ENCODE peak calls at places on chromosomes 13 and 19, in ten cellular contexts. F, I, Q, J, H, O, S, Y, T and U are unnamed samples.

GRCh38 chr19:55504252-55504603 is 16.0 kb downstream of the SSC5D start:
- DNase-seq in F (no peak), I (no peak), Q (no peak), J (no peak), H (no peak), O (no peak), S (no peak), Y (no peak), T (no peak), U (no peak)

GRCh38 chr13:109415057-109415456 is 371.3 kb downstream of the IRS2 start:
- DNase-seq in F (no peak), I (no peak), Q (no peak), J (no peak), H (no peak), O (no peak), S (no peak), Y (no peak), T (no peak), U (no peak)

GRCh38 chr13:100484708-100485107 is 103.9 kb downstream of the GGACT start:
- DNase-seq in F (no peak), I (no peak), Q (no peak), J (no peak), H (no peak), O (peak), S (no peak), Y (no peak), T (no peak), U (no peak)

GRCh38 chr13:91169641-91170040 is 177.8 kb upstream of the MIR17HG start:
- DNase-seq in F (no peak), I (no peak), Q (no peak), J (no peak), H (no peak), O (no peak), S (no peak), Y (no peak), T (no peak), U (no peak)

GRCh38 chr13:91809161-91809560 is 410.7 kb downstream of the GPC5 start:
- DNase-seq in F (no peak), I (no peak), Q (no peak), J (no peak), H (no peak), O (no peak), S (no peak), Y (no peak), T (no peak), U (no peak)

GRCh38 chr13:66958611-66959010 is 271.5 kb downstream of the PCDH9 start:
- DNase-seq in F (no peak), I (no peak), Q (no peak), J (no peak), H (no peak), O (no peak), S (no peak), Y (no peak), T (no peak), U (no peak)

GRCh38 chr13:97133554-97133953 is 88.6 kb upstream of the MBNL2 start:
- DNase-seq in F (no peak), I (no peak), Q (no peak), J (no peak), H (no peak), O (no peak), S (no peak), Y (no peak), T (no peak), U (no peak)

GRCh38 chr19:46371371-46371901 is 24.5 kb downstream of the PPP5C start:
- DNase-seq in F (peak), I (no peak), Q (no peak), J (no peak), H (peak), O (no peak), S (no peak), Y (peak), T (peak), U (no peak)

GRCh38 chr13:45731455-45731854 is 29.3 kb downstream of the CBY2 start:
- DNase-seq in F (no peak), I (no peak), Q (no peak), J (no peak), H (no peak), O (no peak), S (no peak), Y (no peak), T (no peak), U (no peak)

GRCh38 chr19:46000497-46001246 is 5.4 kb downstream of the CCDC61 start:
- DNase-seq in F (peak), I (no peak), Q (no peak), J (no peak), H (peak), O (no peak), S (peak), Y (peak), T (no peak), U (peak)

GRCh38 chr13:34019870-34020269 is 201.9 kb downstream of the RFC3 start:
- DNase-seq in F (no peak), I (no peak), Q (no peak), J (no peak), H (no peak), O (no peak), S (no peak), Y (no peak), T (no peak), U (no peak)

GRCh38 chr19:46616631-46617322 is 8.1 kb downstream of the PTGIR start:
- DNase-seq in F (peak), I (peak), Q (peak), J (peak), H (peak), O (no peak), S (peak), Y (peak), T (peak), U (peak)

GRCh38 chr13:30892966-30893365 is 13.1 kb upstream of the MEDAG start:
- DNase-seq in F (peak), I (peak), Q (peak), J (no peak), H (peak), O (no peak), S (peak), Y (peak), T (peak), U (no peak)

GRCh38 chr13:51957377-51958216 is 53.7 kb downstream of the ATP7B start:
- DNase-seq in F (no peak), I (no peak), Q (no peak), J (no peak), H (no peak), O (no peak), S (no peak), Y (peak), T (no peak), U (no peak)

GRCh38 chr19:13843104-13843921 is 33.6 kb upstream of the NANOS3 start:
- DNase-seq in F (peak), I (no peak), Q (peak), J (peak), H (peak), O (no peak), S (peak), Y (no peak), T (peak), U (no peak)

GRCh38 chr13:52892925-52893324 is 44.5 kb upstream of the PCDH8 start:
- DNase-seq in F (peak), I (no peak), Q (no peak), J (no peak), H (no peak), O (no peak), S (no peak), Y (no peak), T (no peak), U (no peak)

GRCh38 chr13:43776680-43777079 is 10.1 kb downstream of the ENOX1 start:
- DNase-seq in F (no peak), I (no peak), Q (no peak), J (no peak), H (no peak), O (no peak), S (no peak), Y (no peak), T (peak), U (no peak)

GRCh38 chr19:4455742-4456565 is 1.6 kb downstream of the UBXN6 start:
- DNase-seq in F (peak), I (no peak), Q (peak), J (peak), H (no peak), O (no peak), S (peak), Y (no peak), T (peak), U (no peak)

GRCh38 chr19:18204394-18205179 is 745 bp upstream of the RAB3A start:
- DNase-seq in F (no peak), I (no peak), Q (no peak), J (no peak), H (peak), O (no peak), S (peak), Y (peak), T (no peak), U (no peak)

GRCh38 chr13:89923731-89924130 is 1423.8 kb upstream of the MIR17HG start:
- DNase-seq in F (peak), I (no peak), Q (peak), J (no peak), H (no peak), O (no peak), S (no peak), Y (no peak), T (peak), U (no peak)

GRCh38 chr13:48580886-48581285 is 48.0 kb upstream of the RCBTB2 start:
- DNase-seq in F (peak), I (no peak), Q (no peak), J (no peak), H (no peak), O (no peak), S (no peak), Y (no peak), T (no peak), U (no peak)

GRCh38 chr19:54253331-54254194 is 3.5 kb downstream of the LILRB5 start:
- DNase-seq in F (no peak), I (no peak), Q (no peak), J (peak), H (no peak), O (no peak), S (no peak), Y (no peak), T (no peak), U (no peak)

GRCh38 chr13:55029280-55029679 is 2000.7 kb downstream of the OLFM4 start:
- DNase-seq in F (no peak), I (no peak), Q (no peak), J (no peak), H (no peak), O (no peak), S (no peak), Y (no peak), T (no peak), U (no peak)

GRCh38 chr13:77114271-77114670 is 87.3 kb upstream of the FBXL3 start:
- DNase-seq in F (peak), I (no peak), Q (no peak), J (no peak), H (no peak), O (no peak), S (no peak), Y (no peak), T (no peak), U (no peak)

GRCh38 chr13:34247596-34247995 is 429.6 kb downstream of the RFC3 start:
- DNase-seq in F (no peak), I (no peak), Q (no peak), J (no peak), H (no peak), O (no peak), S (no peak), Y (no peak), T (no peak), U (no peak)

GRCh38 chr13:97834255-97834654 is 119.2 kb upstream of the IPO5 start:
- DNase-seq in F (no peak), I (no peak), Q (no peak), J (no peak), H (no peak), O (no peak), S (no peak), Y (no peak), T (no peak), U (no peak)

GRCh38 chr13:33015791-33016323 is 366 bp upstream of the KL start:
- DNase-seq in F (no peak), I (no peak), Q (no peak), J (peak), H (peak), O (no peak), S (peak), Y (peak), T (no peak), U (peak)

GRCh38 chr13:102690883-102691282 is 4.0 kb downstream of the METTL21C start:
- DNase-seq in F (no peak), I (no peak), Q (no peak), J (no peak), H (no peak), O (no peak), S (no peak), Y (no peak), T (no peak), U (no peak)

GRCh38 chr13:49620170-49620621 is 8.1 kb upstream of the ARL11 start:
- DNase-seq in F (no peak), I (no peak), Q (no peak), J (no peak), H (no peak), O (no peak), S (no peak), Y (no peak), T (no peak), U (peak)

GRCh38 chr13:23381877-23382276 is 51.6 kb downstream of the SACS start:
- DNase-seq in F (no peak), I (no peak), Q (peak), J (no peak), H (no peak), O (no peak), S (no peak), Y (no peak), T (no peak), U (no peak)

GRCh38 chr13:73168226-73168992 is 109.6 kb downstream of the KLF5 start:
- DNase-seq in F (peak), I (no peak), Q (peak), J (no peak), H (no peak), O (no peak), S (no peak), Y (no peak), T (peak), U (no peak)

GRCh38 chr13:32964987-32965386 is 51.2 kb upstream of the KL start:
- DNase-seq in F (no peak), I (no peak), Q (no peak), J (no peak), H (no peak), O (no peak), S (no peak), Y (no peak), T (no peak), U (no peak)

GRCh38 chr19:9782282-9782681 is 13.7 kb upstream of the ZNF846 start:
- DNase-seq in F (no peak), I (no peak), Q (no peak), J (no peak), H (no peak), O (no peak), S (no peak), Y (no peak), T (no peak), U (no peak)

GRCh38 chr13:43805071-43805468 is 18.3 kb upstream of the ENOX1 start:
- DNase-seq in F (peak), I (peak), Q (peak), J (no peak), H (no peak), O (no peak), S (no peak), Y (peak), T (peak), U (no peak)

GRCh38 chr13:45108716-45109706 is 11.3 kb upstream of the GTF2F2 start:
- DNase-seq in F (no peak), I (no peak), Q (peak), J (no peak), H (no peak), O (no peak), S (no peak), Y (peak), T (no peak), U (peak)

GRCh38 chr19:48103922-48104321 is 6.7 kb downstream of the PLA2G4C start:
- DNase-seq in F (no peak), I (no peak), Q (no peak), J (no peak), H (no peak), O (no peak), S (no peak), Y (no peak), T (no peak), U (no peak)

GRCh38 chr13:26051231-26052135 is at the start of gene SHISA2:
- DNase-seq in F (peak), I (no peak), Q (peak), J (peak), H (peak), O (no peak), S (peak), Y (peak), T (peak), U (peak)

GRCh38 chr13:81302125-81302524 is 961.2 kb upstream of the SPRY2 start:
- DNase-seq in F (no peak), I (no peak), Q (no peak), J (no peak), H (no peak), O (no peak), S (no peak), Y (no peak), T (no peak), U (no peak)

DNA sequence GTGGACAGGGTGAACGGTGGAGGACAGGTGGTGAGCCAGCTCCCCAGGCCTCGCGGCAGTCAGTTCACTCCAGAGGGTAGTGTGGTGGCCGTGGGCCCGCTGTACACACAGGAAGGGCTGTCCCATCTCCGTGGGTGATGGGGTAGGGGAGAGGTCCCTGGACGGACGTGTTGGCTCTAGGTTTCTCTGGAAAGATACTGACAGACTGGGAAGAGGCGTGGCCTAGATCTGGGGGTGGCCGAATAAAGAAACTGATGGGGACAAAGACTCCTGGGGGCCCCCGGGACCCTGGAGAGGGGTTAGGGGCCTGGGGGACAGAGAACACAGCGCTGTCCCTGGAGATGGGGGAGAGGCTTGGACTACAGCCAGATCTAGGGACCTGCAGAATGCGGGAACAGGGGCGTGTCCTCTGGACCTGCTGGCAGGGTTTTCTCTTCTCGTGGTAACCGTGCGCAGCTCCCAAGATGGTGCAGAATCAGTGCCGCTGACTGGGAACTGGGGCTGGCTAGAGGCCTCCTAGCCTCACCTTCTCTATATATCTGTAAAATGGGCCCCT is 4.0 kb upstream of the PRAM1 start:
- DNase-seq in F (no peak), I (peak), Q (no peak), J (no peak), H (no peak), O (no peak), S (no peak), Y (no peak), T (no peak), U (no peak)
- TF ChIP-seq CTCF in F (no peak), I (peak), Q (no peak), J (no peak), H (no peak), O (no peak), S (no peak), Y (peak), T (no peak), U (no peak)

DNA sequence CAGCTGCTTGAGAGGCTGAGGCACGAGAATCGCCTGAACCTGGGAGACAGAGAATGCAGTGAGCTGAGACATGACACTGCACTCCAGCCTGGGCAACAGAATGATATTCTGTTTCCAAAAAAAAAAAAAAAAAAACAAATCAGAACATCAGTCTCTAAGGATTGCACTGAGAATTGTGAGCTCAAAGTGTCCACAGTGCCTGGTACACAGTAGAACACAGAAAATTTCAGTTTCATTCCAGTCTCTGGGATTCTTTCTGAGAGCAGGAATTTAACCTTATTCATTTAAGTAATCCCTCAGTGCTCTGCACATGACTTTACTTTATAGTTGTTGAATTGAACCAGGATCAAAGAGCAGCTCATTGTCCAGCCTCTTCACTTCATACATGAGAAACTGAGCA is 25.9 kb upstream of the GATAD2A start:
- DNase-seq in F (no peak), I (no peak), Q (no peak), J (no peak), H (no peak), O (no peak), S (no peak), Y (no peak), T (no peak), U (no peak)
- TF ChIP-seq CTCF in F (no peak), I (no peak), Q (no peak), J (no peak), H (no peak), O (no peak), S (no peak), Y (no peak), T (no peak), U (no peak)

GRCh38 chr13:60990032-60990733 is 425.5 kb downstream of the PCDH20 start:
- DNase-seq in F (peak), I (no peak), Q (no peak), J (peak), H (peak), O (no peak), S (no peak), Y (peak), T (no peak), U (no peak)
- TF ChIP-seq CTCF in F (peak), I (no peak), Q (no peak), J (no peak), H (no peak), O (no peak), S (no peak), Y (no peak), T (no peak), U (no peak)

GRCh38 chr19:29590278-29590677 is 15.8 kb upstream of the POP4 start:
- DNase-seq in F (no peak), I (no peak), Q (no peak), J (no peak), H (peak), O (no peak), S (no peak), Y (no peak), T (no peak), U (no peak)
- TF ChIP-seq CTCF in F (no peak), I (no peak), Q (no peak), J (no peak), H (no peak), O (no peak), S (no peak), Y (no peak), T (no peak), U (no peak)

DNA sequence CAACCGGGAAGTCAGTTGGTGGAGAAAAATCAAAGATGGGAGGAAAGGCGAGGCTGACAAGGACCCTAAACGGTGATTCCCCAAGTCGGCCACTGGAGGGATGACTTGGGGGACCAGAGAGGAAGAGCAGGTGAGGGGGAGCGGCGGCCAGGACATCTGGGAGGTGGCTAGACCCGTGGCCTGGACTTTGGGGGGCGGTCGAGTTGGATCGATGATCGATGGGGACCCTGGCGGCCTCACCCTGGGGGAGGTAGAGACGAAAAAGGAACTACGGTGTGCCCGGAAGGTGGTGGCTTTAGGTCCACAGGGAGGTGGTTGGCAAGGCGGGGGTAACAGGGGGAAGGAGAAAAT is 7.6 kb upstream of the CIRBP start:
- DNase-seq in F (no peak), I (no peak), Q (no peak), J (no peak), H (no peak), O (no peak), S (no peak), Y (no peak), T (no peak), U (no peak)
- TF ChIP-seq CTCF in F (no peak), I (no peak), Q (peak), J (no peak), H (peak), O (peak), S (peak), Y (peak), T (peak), U (no peak)

DNA sequence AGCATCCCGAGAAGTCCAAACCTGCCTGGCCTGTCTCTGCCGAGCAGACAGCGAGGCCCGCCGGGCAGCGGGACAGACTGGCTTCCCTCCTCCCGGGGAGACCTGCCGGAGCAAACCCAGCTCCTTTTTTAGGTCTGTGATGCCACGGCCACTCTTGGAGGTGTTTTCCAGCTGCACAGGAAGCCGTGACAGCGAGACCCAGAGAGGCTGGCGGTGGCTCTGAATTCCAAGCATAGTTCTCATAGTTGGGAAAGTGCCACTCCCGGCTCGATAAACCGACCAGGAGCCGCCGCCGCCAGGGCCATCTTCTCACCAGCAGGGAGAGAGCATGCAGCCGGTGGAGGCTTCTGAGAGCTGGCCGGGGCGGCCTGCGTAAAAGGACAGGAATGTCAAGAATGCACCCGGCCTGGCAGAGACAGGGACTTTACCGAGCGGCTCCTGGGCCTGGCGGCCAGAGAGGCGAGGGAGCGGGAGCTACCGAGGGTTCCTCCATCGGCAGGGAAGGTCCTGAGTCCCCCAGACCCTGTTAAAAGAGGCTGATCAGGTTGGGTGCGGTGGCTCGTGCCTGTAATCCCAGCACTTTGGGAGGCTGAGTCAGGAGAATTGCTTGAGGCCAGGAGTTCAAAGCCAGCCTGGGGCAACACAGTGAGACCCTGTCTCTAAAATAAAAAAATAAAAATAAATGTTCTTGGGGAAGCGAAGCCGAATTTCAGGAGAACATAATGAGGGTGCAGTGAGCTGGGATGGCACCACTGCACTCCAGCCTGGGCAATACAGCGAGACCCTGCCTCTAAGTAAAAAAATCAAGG is 64.9 kb downstream of the GADD45B start:
- DNase-seq in F (peak), I (peak), Q (peak), J (peak), H (peak), O (peak), S (peak), Y (no peak), T (peak), U (no peak)
- TF ChIP-seq CTCF in F (peak), I (no peak), Q (peak), J (no peak), H (no peak), O (peak), S (peak), Y (no peak), T (peak), U (no peak)